ENCODE peak calls at places on chromosomes 4 and X, in eight cellular contexts. B is adipocyte; J is NT2/D1; C is naive thymus-derived CD4-positive, alpha-beta T cell; T is CD8-positive, alpha-beta T cell; Y is lower lobe of right lung; R is pancreas; K is osteoblast. Q is an unnamed sample. For H3K4me1, the result is how much of the 10 kb centered on the place peaks cover.

GRCh38 chr4:71857713-71858451 is 74.0 kb upstream of the GC start:
- DNase-seq in K (no peak), Y (no peak), R (no peak), T (no peak), B (no peak), C (no peak), J (peak), Q (no peak)

GRCh38 chrX:81586091-81586490 is 384.2 kb downstream of the SH3BGRL start:
- DNase-seq in Y (no peak), B (no peak), J (no peak), C (no peak), K (no peak), T (no peak), R (no peak), Q (no peak)

GRCh38 chrX:15998350-15998749 is 125.0 kb upstream of the GRPR start:
- DNase-seq in R (no peak), T (no peak), K (no peak), C (no peak), J (no peak), B (no peak), Y (no peak), Q (no peak)

GRCh38 chr4:85486425-85487101 is 11.6 kb downstream of the ARHGAP24 start:
- DNase-seq in J (no peak), K (no peak), B (peak), Y (no peak), T (no peak), R (no peak), C (no peak), Q (no peak)

GRCh38 chrX:120781416-120781815 is 94.2 kb downstream of the CT47B1 start:
- DNase-seq in R (no peak), J (no peak), B (no peak), K (no peak), T (no peak), Y (no peak), C (no peak), Q (no peak)

GRCh38 chr4:185874516-185875230 is 62.7 kb upstream of the SORBS2 start:
- DNase-seq in J (no peak), Y (no peak), B (peak), C (no peak), T (no peak), R (no peak), K (no peak), Q (no peak)

GRCh38 chrX:38468758-38469157 is 92.6 kb upstream of the TSPAN7 start:
- DNase-seq in J (no peak), B (no peak), K (no peak), C (no peak), R (no peak), Y (no peak), T (no peak), Q (no peak)

GRCh38 chrX:118507766-118508165 is 12.2 kb downstream of the DOCK11 start:
- DNase-seq in J (no peak), B (peak), K (no peak), Y (no peak), R (no peak), C (no peak), T (no peak), Q (no peak)

GRCh38 chr4:112766422-112766821 is 129.5 kb downstream of the LARP7 start:
- DNase-seq in T (no peak), B (peak), K (peak), R (no peak), C (no peak), J (no peak), Y (no peak), Q (no peak)

GRCh38 chrX:53716328-53717088 is 30.0 kb upstream of the HUWE1 start:
- DNase-seq in K (no peak), J (no peak), Y (no peak), C (peak), R (no peak), B (no peak), T (peak), Q (no peak)

GRCh38 chrX:131521824-131522223 is 22.1 kb upstream of the OR13H1 start:
- DNase-seq in K (no peak), J (no peak), T (no peak), B (no peak), C (no peak), R (no peak), Y (no peak), Q (no peak)

GRCh38 chrX:24117288-24117687 is 32.2 kb upstream of the ZFX start:
- DNase-seq in J (no peak), T (no peak), C (no peak), K (peak), Y (no peak), R (no peak), B (peak), Q (no peak)

GRCh38 chrX:74160816-74161215 is 143.2 kb upstream of the ZCCHC13 start:
- DNase-seq in T (no peak), R (no peak), K (no peak), C (no peak), J (no peak), B (no peak), Y (no peak), Q (no peak)

GRCh38 chr4:65450899-65451298 is 219.4 kb downstream of the EPHA5 start:
- DNase-seq in R (no peak), K (no peak), C (no peak), T (no peak), Y (no peak), B (no peak), J (no peak), Q (no peak)

GRCh38 chr4:3851881-3852280 is 85.7 kb downstream of the ADRA2C start:
- DNase-seq in Y (no peak), C (no peak), K (peak), B (no peak), T (no peak), R (no peak), J (no peak), Q (no peak)

GRCh38 chr4:138110815-138111214 is 131.3 kb downstream of the SLC7A11 start:
- DNase-seq in K (no peak), T (no peak), J (no peak), B (no peak), R (no peak), C (no peak), Y (no peak), Q (no peak)

GRCh38 chrX:105260291-105261043 is 40.0 kb upstream of the TEX13A start:
- DNase-seq in R (no peak), C (no peak), Y (no peak), B (no peak), J (no peak), K (no peak), T (no peak), Q (no peak)

GRCh38 chr4:3792813-3793212 is 26.6 kb downstream of the ADRA2C start:
- DNase-seq in B (no peak), T (no peak), R (peak), J (peak), C (no peak), K (no peak), Y (peak), Q (no peak)

GRCh38 chr4:29549308-29549707 is 1170.9 kb upstream of the PCDH7 start:
- DNase-seq in R (no peak), J (no peak), Y (no peak), K (no peak), B (peak), C (no peak), T (no peak), Q (no peak)

GRCh38 chrX:13252726-13253125 is 67.1 kb downstream of the ATXN3L start:
- DNase-seq in J (no peak), C (no peak), K (peak), R (no peak), B (peak), T (no peak), Y (no peak), Q (no peak)

GRCh38 chr4:65668201-65669007 is 1.9 kb downstream of the EPHA5 start:
- DNase-seq in C (no peak), J (no peak), T (no peak), R (no peak), B (peak), Y (no peak), K (peak), Q (peak)

GRCh38 chr4:82043081-82043808 is 330.5 kb downstream of the HNRNPD start:
- DNase-seq in K (no peak), R (peak), T (no peak), C (no peak), J (no peak), Y (no peak), B (no peak), Q (no peak)

GRCh38 chr4:53702334-53703266 is 111.3 kb upstream of the LNX1 start:
- DNase-seq in T (no peak), C (no peak), K (peak), B (peak), Y (peak), R (peak), J (no peak), Q (peak)

GRCh38 chr4:18464160-18464559 is 442.6 kb upstream of the LCORL start:
- DNase-seq in K (no peak), Y (no peak), C (no peak), J (no peak), B (no peak), R (no peak), T (no peak), Q (no peak)

GRCh38 chr4:18454349-18454748 is 432.8 kb upstream of the LCORL start:
- DNase-seq in K (no peak), Y (no peak), C (no peak), T (no peak), B (no peak), R (no peak), J (no peak), Q (no peak)

GRCh38 chr4:18458465-18458864 is 436.9 kb upstream of the LCORL start:
- DNase-seq in R (no peak), T (no peak), Y (no peak), K (no peak), B (no peak), J (no peak), C (no peak), Q (no peak)
- H3K4me1 ChIP-seq in R (under half), T (under half), Y (under half), K (under half), B (under half), J (under half), C (under half), Q (under half)

GRCh38 chr4:94488667-94489066 is 36.9 kb downstream of the PDLIM5 start:
- DNase-seq in T (no peak), R (no peak), Y (no peak), C (no peak), B (peak), J (no peak), K (peak), Q (no peak)
- H3K4me1 ChIP-seq in T (under half), R (under half), Y (under half), C (under half), B (under half), J (under half), K (under half), Q (under half)

GRCh38 chrX:107751127-107751526 is 24.5 kb downstream of the TSC22D3 start:
- DNase-seq in C (no peak), T (no peak), Y (no peak), R (no peak), J (no peak), B (no peak), K (no peak), Q (no peak)
- H3K4me1 ChIP-seq in C (under half), T (under half), Y (under half), R (under half), J (under half), B (under half), K (under half), Q (under half)

DNA sequence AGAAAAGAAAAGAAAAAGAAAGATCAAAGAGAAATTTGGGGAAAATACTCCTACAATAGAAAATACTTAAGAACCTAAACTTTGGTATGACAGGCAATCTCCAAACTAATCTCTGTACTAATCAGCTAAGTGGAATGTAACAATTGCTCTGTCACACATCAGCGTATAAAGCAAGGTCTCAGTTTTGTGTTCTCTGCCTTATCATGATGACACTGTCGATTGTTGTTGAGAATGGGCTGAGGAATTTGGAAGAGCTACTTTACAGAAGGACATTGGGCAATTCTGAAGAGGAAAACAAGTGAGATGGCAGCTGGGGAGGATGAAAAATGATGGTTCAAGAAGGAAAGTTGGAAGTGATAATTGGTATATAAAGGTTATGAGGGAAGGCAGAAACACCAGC is 486.0 kb upstream of the HTR2C start:
- DNase-seq in K (no peak), T (no peak), R (no peak), Y (no peak), J (no peak), B (no peak), C (no peak), Q (no peak)
- H3K4me1 ChIP-seq in K (under half), T (under half), R (under half), Y (under half), J (under half), B (under half), C (under half), Q (under half)

GRCh38 chr4:40197879-40198689 is 1.3 kb downstream of the RHOH start:
- DNase-seq in Y (no peak), C (peak), T (no peak), J (no peak), B (no peak), R (no peak), K (no peak), Q (no peak)

GRCh38 chr4:40196724-40197281 is at the start of gene RHOH:
- DNase-seq in K (no peak), R (no peak), B (no peak), Y (no peak), C (peak), J (no peak), T (peak), Q (no peak)

GRCh38 chr4:40195182-40196177 is 1.4 kb upstream of the RHOH start:
- DNase-seq in J (no peak), Y (no peak), R (no peak), C (peak), B (no peak), T (no peak), K (no peak), Q (no peak)

GRCh38 chr4:40194602-40195161 is 2.1 kb upstream of the RHOH start:
- DNase-seq in T (peak), K (no peak), J (no peak), C (peak), R (no peak), B (peak), Y (no peak), Q (no peak)

DNA sequence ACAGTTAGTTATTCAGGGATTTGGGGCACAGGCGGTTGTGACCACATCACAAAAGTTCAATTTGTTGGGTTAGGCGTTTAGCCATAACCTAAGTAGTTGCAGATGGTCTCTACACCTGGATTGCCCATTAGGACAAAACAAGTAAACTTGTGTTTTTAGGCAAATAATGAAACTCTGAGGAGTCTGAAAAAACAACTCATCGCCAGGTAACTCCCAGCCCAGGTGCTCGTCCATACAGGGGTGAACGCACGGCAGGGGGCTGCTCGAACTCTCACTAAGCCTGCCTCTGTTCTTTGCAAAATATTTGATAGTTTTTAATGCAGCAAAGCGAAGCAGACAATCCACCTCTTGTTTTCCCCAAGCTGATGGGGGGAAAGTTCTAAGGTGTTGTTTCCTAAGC is 571 bp upstream of the RHOH start:
- DNase-seq in C (peak), B (no peak), K (no peak), R (no peak), J (no peak), T (no peak), Y (no peak), Q (no peak)
- H3K4me1 ChIP-seq in C (under half), B (under half), K (under half), R (under half), J (under half), T (under half), Y (under half), Q (under half)

GRCh38 chr4:98802673-98803286 is 126.2 kb downstream of the EIF4E start:
- DNase-seq in C (no peak), K (no peak), Y (no peak), J (no peak), B (no peak), R (no peak), T (no peak), Q (no peak)
- H3K4me1 ChIP-seq in C (under half), K (under half), Y (under half), J (under half), B (under half), R (under half), T (under half), Q (under half)

Q was measured in suprapubic skin.